ENCODE peak calls at places on chromosome 22, in five cellular contexts. One of them, this sample, is unnamed. For H3K9me3 and H3K4me1, the result is how much of the 10 kb centered on the place peaks cover.

GRCh38 chr22:42317691-42318547 is 47.5 kb upstream of the TCF20 start:
- DNase-seq in fibroblast of lung: no peak
- DNase-seq in A549: no peak
- DNase-seq in HCT116: no peak
- DNase-seq in IMR-90: no peak
- DNase-seq in this sample: no peak

GRCh38 chr22:49594078-49594477 is 233.6 kb downstream of the BRD1 start:
- DNase-seq in fibroblast of lung: no peak
- DNase-seq in A549: no peak
- DNase-seq in HCT116: no peak
- DNase-seq in IMR-90: no peak
- DNase-seq in this sample: no peak

GRCh38 chr22:41524283-41524682 is 20.0 kb downstream of the POLR3H start:
- DNase-seq in fibroblast of lung: no peak
- DNase-seq in A549: no peak
- DNase-seq in HCT116: no peak
- DNase-seq in IMR-90: peak
- DNase-seq in this sample: no peak

GRCh38 chr22:19828035-19828401 is 26.7 kb downstream of the GNB1L start:
- DNase-seq in fibroblast of lung: no peak
- DNase-seq in A549: no peak
- DNase-seq in HCT116: no peak
- DNase-seq in IMR-90: no peak
- DNase-seq in this sample: no peak

GRCh38 chr22:46108564-46109473 is 41.5 kb upstream of the PPARA start:
- DNase-seq in fibroblast of lung: peak
- DNase-seq in A549: peak
- DNase-seq in HCT116: no peak
- DNase-seq in IMR-90: peak
- DNase-seq in this sample: no peak

GRCh38 chr22:24580276-24580675 is 12.6 kb downstream of the LRRC75B start:
- DNase-seq in fibroblast of lung: peak
- DNase-seq in A549: no peak
- DNase-seq in HCT116: no peak
- DNase-seq in IMR-90: peak
- DNase-seq in this sample: no peak

GRCh38 chr22:38740754-38741153 is 15.0 kb downstream of the SUN2 start:
- DNase-seq in fibroblast of lung: no peak
- DNase-seq in A549: no peak
- DNase-seq in HCT116: no peak
- DNase-seq in IMR-90: no peak
- DNase-seq in this sample: no peak

GRCh38 chr22:29310863-29311339 is 4.5 kb downstream of the GAS2L1 start:
- DNase-seq in fibroblast of lung: peak
- DNase-seq in A549: peak
- DNase-seq in HCT116: peak
- DNase-seq in IMR-90: peak
- DNase-seq in this sample: peak

GRCh38 chr22:48947636-48948035 is 880.0 kb downstream of the BRD1 start:
- DNase-seq in fibroblast of lung: no peak
- DNase-seq in A549: no peak
- DNase-seq in HCT116: no peak
- DNase-seq in IMR-90: no peak
- DNase-seq in this sample: no peak

GRCh38 chr22:42720263-42721044 is at the start of gene A4GALT:
- DNase-seq in fibroblast of lung: no peak
- DNase-seq in A549: no peak
- DNase-seq in HCT116: no peak
- DNase-seq in IMR-90: no peak
- DNase-seq in this sample: no peak

GRCh38 chr22:17100621-17101020 is 15.8 kb downstream of the IL17RA start:
- DNase-seq in fibroblast of lung: no peak
- DNase-seq in A549: no peak
- DNase-seq in HCT116: no peak
- DNase-seq in IMR-90: no peak
- DNase-seq in this sample: peak

GRCh38 chr22:26462971-26463661 is 20.5 kb downstream of the HPS4 start:
- DNase-seq in fibroblast of lung: peak
- DNase-seq in A549: no peak
- DNase-seq in HCT116: no peak
- DNase-seq in IMR-90: peak
- DNase-seq in this sample: no peak

GRCh38 chr22:20021196-20022181 is 579 bp downstream of the TANGO2 start:
- DNase-seq in fibroblast of lung: peak
- DNase-seq in A549: no peak
- DNase-seq in HCT116: no peak
- DNase-seq in IMR-90: peak
- DNase-seq in this sample: peak

GRCh38 chr22:30187094-30187493 is 59.5 kb downstream of the LIF start:
- DNase-seq in fibroblast of lung: no peak
- DNase-seq in A549: no peak
- DNase-seq in HCT116: no peak
- DNase-seq in IMR-90: no peak
- DNase-seq in this sample: no peak

GRCh38 chr22:30245181-30245984 is 1.2 kb downstream of the LIF start:
- DNase-seq in fibroblast of lung: no peak
- DNase-seq in A549: no peak
- DNase-seq in HCT116: no peak
- DNase-seq in IMR-90: no peak
- DNase-seq in this sample: no peak

GRCh38 chr22:21708960-21709359 is 26.6 kb downstream of the YPEL1 start:
- DNase-seq in fibroblast of lung: no peak
- DNase-seq in A549: no peak
- DNase-seq in HCT116: no peak
- DNase-seq in IMR-90: no peak
- DNase-seq in this sample: no peak

GRCh38 chr22:36110306-36110791 is 50.2 kb downstream of the APOL3 start:
- DNase-seq in fibroblast of lung: peak
- DNase-seq in A549: no peak
- DNase-seq in HCT116: no peak
- DNase-seq in IMR-90: no peak
- DNase-seq in this sample: no peak

GRCh38 chr22:22753526-22754267 is 109.3 kb downstream of the GGTLC2 start:
- DNase-seq in fibroblast of lung: peak
- DNase-seq in A549: peak
- DNase-seq in HCT116: peak
- DNase-seq in IMR-90: peak
- DNase-seq in this sample: no peak

GRCh38 chr22:29801796-29802195 is 34.6 kb downstream of the UQCR10 start:
- DNase-seq in fibroblast of lung: no peak
- DNase-seq in A549: no peak
- DNase-seq in HCT116: no peak
- DNase-seq in IMR-90: no peak
- DNase-seq in this sample: no peak

GRCh38 chr22:23073506-23074229 is 3.3 kb downstream of the GNAZ start:
- DNase-seq in fibroblast of lung: no peak
- DNase-seq in A549: no peak
- DNase-seq in HCT116: no peak
- DNase-seq in IMR-90: no peak
- DNase-seq in this sample: no peak

GRCh38 chr22:39527481-39527961 is 5.0 kb downstream of the RPS19BP1 start:
- DNase-seq in fibroblast of lung: no peak
- DNase-seq in A549: no peak
- DNase-seq in HCT116: no peak
- DNase-seq in IMR-90: peak
- DNase-seq in this sample: no peak

GRCh38 chr22:48758021-48758561 is 1069.6 kb downstream of the BRD1 start:
- DNase-seq in fibroblast of lung: no peak
- DNase-seq in A549: no peak
- DNase-seq in HCT116: no peak
- DNase-seq in IMR-90: no peak
- DNase-seq in this sample: no peak

GRCh38 chr22:18110194-18110943 is at the start of gene TUBA8:
- DNase-seq in fibroblast of lung: peak
- DNase-seq in A549: no peak
- DNase-seq in HCT116: no peak
- DNase-seq in IMR-90: peak
- DNase-seq in this sample: no peak

GRCh38 chr22:43409800-43410199 is 2.0 kb upstream of the MPPED1 start:
- DNase-seq in fibroblast of lung: no peak
- DNase-seq in A549: no peak
- DNase-seq in HCT116: no peak
- DNase-seq in IMR-90: no peak
- DNase-seq in this sample: no peak

GRCh38 chr22:28874816-28875320 is 8.5 kb upstream of the ZNRF3 start:
- DNase-seq in fibroblast of lung: no peak
- DNase-seq in A549: no peak
- DNase-seq in HCT116: no peak
- DNase-seq in IMR-90: no peak
- DNase-seq in this sample: no peak

GRCh38 chr22:38870791-38871359 is 1.1 kb downstream of the CBX6 start:
- DNase-seq in fibroblast of lung: no peak
- DNase-seq in A549: no peak
- DNase-seq in HCT116: no peak
- DNase-seq in IMR-90: no peak
- DNase-seq in this sample: no peak

GRCh38 chr22:25350551-25350971 is 131.1 kb downstream of the CRYBB2 start:
- DNase-seq in fibroblast of lung: no peak
- DNase-seq in A549: no peak
- DNase-seq in HCT116: no peak
- DNase-seq in IMR-90: no peak
- DNase-seq in this sample: no peak

GRCh38 chr22:20571531-20572007 is 64.2 kb downstream of the MED15 start:
- DNase-seq in fibroblast of lung: peak
- DNase-seq in A549: peak
- DNase-seq in HCT116: no peak
- DNase-seq in IMR-90: no peak
- DNase-seq in this sample: no peak

GRCh38 chr22:49036513-49036912 is 791.2 kb downstream of the BRD1 start:
- DNase-seq in fibroblast of lung: no peak
- DNase-seq in A549: no peak
- DNase-seq in HCT116: no peak
- DNase-seq in IMR-90: no peak
- DNase-seq in this sample: no peak

GRCh38 chr22:25966448-25966913 is 202.8 kb upstream of the SEZ6L start:
- DNase-seq in fibroblast of lung: no peak
- DNase-seq in A549: no peak
- DNase-seq in HCT116: no peak
- DNase-seq in IMR-90: no peak
- DNase-seq in this sample: no peak

GRCh38 chr22:21710156-21710555 is 25.4 kb downstream of the YPEL1 start:
- DNase-seq in fibroblast of lung: no peak
- DNase-seq in A549: no peak
- DNase-seq in HCT116: no peak
- DNase-seq in IMR-90: peak
- DNase-seq in this sample: no peak

DNA sequence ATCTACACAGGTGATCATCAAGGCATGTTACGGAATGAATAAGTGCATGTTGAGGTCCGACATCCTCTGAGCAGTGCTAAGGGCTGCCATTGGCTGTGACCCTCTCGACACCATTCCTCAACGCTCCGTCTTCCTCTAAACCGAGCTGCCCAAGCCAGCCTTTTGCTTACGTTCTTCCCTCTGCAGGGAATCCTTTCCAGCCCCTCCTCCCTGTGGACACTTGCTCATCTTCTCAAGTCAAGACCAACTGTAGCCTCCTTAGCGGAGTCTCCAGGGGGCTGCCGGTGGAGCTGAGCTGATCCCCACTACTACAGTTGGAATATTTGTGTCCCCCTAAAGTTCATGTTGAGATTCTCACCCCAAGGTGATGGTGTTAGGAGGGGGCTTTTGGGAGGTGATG is 781.0 kb downstream of the TBC1D22A start:
- DNase-seq in fibroblast of lung: no peak
- DNase-seq in A549: no peak
- DNase-seq in HCT116: no peak
- DNase-seq in IMR-90: no peak
- DNase-seq in this sample: no peak
- H3K9me3 ChIP-seq in fibroblast of lung: under half
- H3K9me3 ChIP-seq in A549: under half
- H3K9me3 ChIP-seq in HCT116: under half
- H3K9me3 ChIP-seq in IMR-90: under half
- H3K9me3 ChIP-seq in this sample: under half

GRCh38 chr22:34998921-34999320 is 67.0 kb upstream of the ISX start:
- DNase-seq in fibroblast of lung: no peak
- DNase-seq in A549: no peak
- DNase-seq in HCT116: no peak
- DNase-seq in IMR-90: no peak
- DNase-seq in this sample: no peak
- H3K4me1 ChIP-seq in fibroblast of lung: under half
- H3K4me1 ChIP-seq in A549: under half
- H3K4me1 ChIP-seq in HCT116: under half
- H3K4me1 ChIP-seq in IMR-90: under half
- H3K4me1 ChIP-seq in this sample: under half

GRCh38 chr22:27724181-27724580 is 77.4 kb downstream of the MN1 start:
- DNase-seq in fibroblast of lung: no peak
- DNase-seq in A549: no peak
- DNase-seq in HCT116: no peak
- DNase-seq in IMR-90: no peak
- DNase-seq in this sample: no peak

GRCh38 chr22:27720860-27721259 is 80.7 kb downstream of the MN1 start:
- DNase-seq in fibroblast of lung: no peak
- DNase-seq in A549: no peak
- DNase-seq in HCT116: no peak
- DNase-seq in IMR-90: no peak
- DNase-seq in this sample: no peak

GRCh38 chr22:27723708-27724107 is 77.8 kb downstream of the MN1 start:
- DNase-seq in fibroblast of lung: no peak
- DNase-seq in A549: no peak
- DNase-seq in HCT116: no peak
- DNase-seq in IMR-90: no peak
- DNase-seq in this sample: no peak

GRCh38 chr22:27724706-27725105 is 76.8 kb downstream of the MN1 start:
- DNase-seq in fibroblast of lung: peak
- DNase-seq in A549: no peak
- DNase-seq in HCT116: no peak
- DNase-seq in IMR-90: peak
- DNase-seq in this sample: no peak

GRCh38 chr22:27723150-27723549 is 78.4 kb downstream of the MN1 start:
- DNase-seq in fibroblast of lung: no peak
- DNase-seq in A549: no peak
- DNase-seq in HCT116: no peak
- DNase-seq in IMR-90: no peak
- DNase-seq in this sample: no peak
- TF ChIP-seq CTCF in fibroblast of lung: no peak
- TF ChIP-seq CTCF in A549: peak
- TF ChIP-seq CTCF in HCT116: peak
- TF ChIP-seq CTCF in IMR-90: peak
- TF ChIP-seq CTCF in this sample: no peak

GRCh38 chr22:47299879-47300697 is 537.6 kb downstream of the TBC1D22A start:
- DNase-seq in fibroblast of lung: no peak
- DNase-seq in A549: no peak
- DNase-seq in HCT116: no peak
- DNase-seq in IMR-90: no peak
- DNase-seq in this sample: no peak

GRCh38 chr22:47304191-47304831 is 541.9 kb downstream of the TBC1D22A start:
- DNase-seq in fibroblast of lung: no peak
- DNase-seq in A549: no peak
- DNase-seq in HCT116: no peak
- DNase-seq in IMR-90: no peak
- DNase-seq in this sample: peak

GRCh38 chr22:47300698-47301405 is 538.4 kb downstream of the TBC1D22A start:
- DNase-seq in fibroblast of lung: no peak
- DNase-seq in A549: no peak
- DNase-seq in HCT116: no peak
- DNase-seq in IMR-90: no peak
- DNase-seq in this sample: no peak

GRCh38 chr22:47303161-47303890 is 540.9 kb downstream of the TBC1D22A start:
- DNase-seq in fibroblast of lung: no peak
- DNase-seq in A549: no peak
- DNase-seq in HCT116: no peak
- DNase-seq in IMR-90: no peak
- DNase-seq in this sample: no peak

GRCh38 chr22:47301820-47302475 is 539.5 kb downstream of the TBC1D22A start:
- DNase-seq in fibroblast of lung: no peak
- DNase-seq in A549: no peak
- DNase-seq in HCT116: no peak
- DNase-seq in IMR-90: no peak
- DNase-seq in this sample: peak
- H3K9me3 ChIP-seq in fibroblast of lung: under half
- H3K9me3 ChIP-seq in A549: under half
- H3K9me3 ChIP-seq in HCT116: under half
- H3K9me3 ChIP-seq in IMR-90: under half
- H3K9me3 ChIP-seq in this sample: under half